ENCODE peak calls at places on chromosome 20, in six cellular contexts. E, V, N, Q, G and J are unnamed samples.

GRCh38 chr20:34195355-34195754 is 45.9 kb upstream of the ASIP start:
- DNase-seq in E (no peak), V (no peak), N (no peak), Q (no peak), G (no peak), J (no peak)

GRCh38 chr20:34574426-34574825 is 15.9 kb downstream of the MAP1LC3A start:
- DNase-seq in E (no peak), V (no peak), N (no peak), Q (no peak), G (no peak), J (no peak)

GRCh38 chr20:5297280-5298004 is 19.3 kb downstream of the PROKR2 start:
- DNase-seq in E (no peak), V (no peak), N (no peak), Q (no peak), G (no peak), J (no peak)

GRCh38 chr20:3744806-3745685 is 12.6 kb downstream of the HSPA12B start:
- DNase-seq in E (no peak), V (peak), N (peak), Q (no peak), G (no peak), J (no peak)

GRCh38 chr20:43564993-43565757 is 6.3 kb downstream of the SGK2 start:
- DNase-seq in E (no peak), V (no peak), N (no peak), Q (no peak), G (no peak), J (no peak)

GRCh38 chr20:3889489-3890409 is 562 bp downstream of the PANK2 start:
- DNase-seq in E (no peak), V (no peak), N (peak), Q (peak), G (peak), J (no peak)

GRCh38 chr20:8647868-8648495 is 420.9 kb upstream of the PLCB4 start:
- DNase-seq in E (no peak), V (no peak), N (peak), Q (no peak), G (no peak), J (peak)

GRCh38 chr20:64254571-64255360 is 782 bp upstream of the PCMTD2 start:
- DNase-seq in E (peak), V (no peak), N (no peak), Q (no peak), G (no peak), J (peak)

GRCh38 chr20:10551732-10552724 is 116.9 kb downstream of the SLX4IP start:
- DNase-seq in E (no peak), V (no peak), N (no peak), Q (no peak), G (no peak), J (no peak)

GRCh38 chr20:707711-708110 is 32.1 kb upstream of the SCRT2 start:
- DNase-seq in E (no peak), V (no peak), N (peak), Q (no peak), G (no peak), J (no peak)

GRCh38 chr20:32031007-32031958 is 20.8 kb upstream of the HCK start:
- DNase-seq in E (peak), V (peak), N (peak), Q (peak), G (peak), J (no peak)

GRCh38 chr20:39651645-39652340 is 689.6 kb downstream of the DHX35 start:
- DNase-seq in E (no peak), V (no peak), N (no peak), Q (no peak), G (no peak), J (peak)

GRCh38 chr20:8621021-8621420 is 447.9 kb upstream of the PLCB4 start:
- DNase-seq in E (no peak), V (no peak), N (no peak), Q (no peak), G (no peak), J (no peak)

DNA sequence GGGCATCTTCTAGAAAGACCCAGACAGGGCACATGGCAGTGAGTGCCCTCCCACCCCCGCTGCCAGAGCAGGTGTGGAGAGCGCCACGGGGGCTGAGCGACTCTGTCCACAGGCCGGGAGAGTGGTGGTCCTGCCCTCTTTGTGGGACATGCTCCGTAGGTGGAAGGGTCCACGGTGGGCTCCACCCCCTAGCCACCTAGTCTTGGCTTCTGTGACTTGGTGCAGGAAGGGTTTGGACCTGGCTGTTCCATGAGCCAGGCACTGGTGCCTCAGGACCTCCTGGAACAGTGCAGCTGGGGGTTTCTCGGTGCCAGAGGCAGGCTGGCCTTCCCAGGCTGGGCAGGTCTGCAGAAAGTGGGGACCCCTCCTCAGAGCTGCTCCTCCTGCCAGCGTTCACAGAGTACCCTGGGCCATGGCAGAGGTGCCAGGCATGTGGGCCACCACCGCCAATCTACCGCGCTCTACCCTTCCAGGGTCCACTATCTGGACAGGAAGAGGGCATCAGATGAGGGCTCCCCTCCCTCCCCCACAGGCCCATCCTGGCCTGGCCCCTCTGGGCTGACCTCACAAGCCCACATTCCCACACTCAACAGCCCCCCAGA is 23.0 kb downstream of the SLCO4A1 start:
- DNase-seq in E (no peak), V (no peak), N (no peak), Q (no peak), G (no peak), J (no peak)
- TF ChIP-seq POLR2AphosphoS5 in E (no peak), V (peak), N (no peak), Q (no peak), G (no peak), J (no peak)

DNA sequence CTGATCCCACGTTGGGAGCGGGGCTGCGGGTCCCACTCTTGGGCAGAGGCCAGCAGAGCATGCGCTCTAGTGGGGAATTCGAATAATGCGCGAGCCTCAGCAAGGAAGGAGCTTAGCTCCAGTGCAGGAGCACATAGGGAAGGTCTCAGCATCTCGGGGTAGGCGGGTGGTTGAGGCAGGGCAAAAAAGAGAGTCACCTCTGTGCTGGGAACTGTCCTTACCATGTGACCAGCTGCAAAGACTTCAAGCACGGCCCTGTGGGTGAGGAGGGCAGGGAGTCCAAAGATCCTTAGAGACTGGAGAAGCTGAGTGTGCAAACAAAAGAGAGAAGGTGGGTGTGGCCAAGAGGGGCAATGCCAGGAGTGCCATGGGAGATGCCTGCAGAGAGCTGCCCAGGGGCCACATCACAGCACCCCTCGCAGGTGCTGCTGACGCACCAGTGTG is 79.2 kb upstream of the CD93 start:
- DNase-seq in E (no peak), V (no peak), N (no peak), Q (no peak), G (no peak), J (peak)
- TF ChIP-seq POLR2AphosphoS5 in E (no peak), V (no peak), N (no peak), Q (no peak), G (no peak), J (no peak)

DNA sequence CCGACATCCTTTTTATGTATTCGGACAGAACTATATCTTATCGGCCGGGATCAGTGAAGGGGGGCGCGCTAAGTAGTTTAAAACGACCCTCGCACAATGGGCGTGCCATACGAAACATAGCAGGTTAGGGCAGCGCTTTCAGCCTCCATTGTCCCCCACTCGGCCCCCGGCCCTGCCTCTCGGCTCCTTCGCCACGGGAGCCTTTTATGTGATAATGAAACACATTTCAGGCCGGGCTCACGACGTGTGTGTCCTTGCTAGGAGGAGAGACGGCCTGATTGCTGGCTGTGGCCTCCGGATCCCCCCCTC is 5.3 kb downstream of the FOXA2 start:
- DNase-seq in E (no peak), V (no peak), N (no peak), Q (no peak), G (no peak), J (no peak)
- TF ChIP-seq POLR2AphosphoS5 in E (no peak), V (no peak), N (no peak), Q (no peak), G (no peak), J (no peak)

GRCh38 chr20:51966296-51966971 is 164.1 kb upstream of the SALL4 start:
- DNase-seq in E (no peak), V (peak), N (peak), Q (peak), G (no peak), J (no peak)
- TF ChIP-seq POLR2AphosphoS5 in E (no peak), V (no peak), N (no peak), Q (no peak), G (no peak), J (no peak)

GRCh38 chr20:49279677-49280462 is 2.0 kb upstream of the ZNFX1 start:
- DNase-seq in E (no peak), V (no peak), N (no peak), Q (no peak), G (no peak), J (no peak)
- TF ChIP-seq POLR2AphosphoS5 in E (no peak), V (peak), N (no peak), Q (no peak), G (no peak), J (no peak)

GRCh38 chr20:57707849-57708693 is 1.7 kb downstream of the PMEPA1 start:
- DNase-seq in E (no peak), V (no peak), N (no peak), Q (no peak), G (no peak), J (no peak)
- TF ChIP-seq POLR2AphosphoS5 in E (no peak), V (no peak), N (peak), Q (no peak), G (no peak), J (no peak)

DNA sequence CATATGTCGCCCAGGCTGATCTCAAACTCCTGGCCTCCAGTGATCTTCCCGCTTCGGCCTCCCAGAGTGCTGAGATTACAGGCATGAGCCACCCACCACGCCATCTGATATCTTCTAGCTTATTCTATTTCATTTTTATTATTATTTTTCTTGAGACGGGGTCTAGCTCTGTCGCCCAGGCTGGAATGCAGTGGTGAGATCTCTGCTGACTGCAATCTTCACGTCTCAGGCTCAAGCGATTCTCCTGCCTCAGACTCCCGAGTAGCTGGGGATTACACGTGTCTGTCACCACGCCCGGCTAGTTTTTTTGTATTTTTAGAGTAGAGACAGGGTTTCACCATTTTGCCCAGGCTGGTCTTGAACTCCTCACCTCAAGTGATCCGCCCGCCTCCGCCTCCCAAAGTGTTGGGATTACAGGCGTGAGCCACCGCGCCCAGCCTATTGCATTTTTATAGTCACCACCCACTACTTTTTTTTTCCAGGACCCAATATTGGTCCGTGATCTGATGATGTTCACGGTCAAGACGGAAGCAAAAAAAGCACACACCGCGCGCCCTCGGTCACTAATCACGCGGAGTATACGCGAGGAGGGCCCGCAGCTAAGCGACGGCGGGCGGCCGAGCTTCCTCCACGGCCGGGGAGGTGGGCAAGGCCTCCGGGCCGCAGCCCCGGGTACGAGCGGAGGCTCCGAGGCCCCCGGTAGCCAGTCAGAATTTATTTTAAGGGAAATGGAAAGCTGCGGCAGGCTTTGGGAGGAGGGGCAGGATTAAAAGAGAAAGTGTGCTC is 1.1 kb upstream of the LSM14B start:
- DNase-seq in E (peak), V (peak), N (peak), Q (no peak), G (peak), J (no peak)
- TF ChIP-seq POLR2AphosphoS5 in E (peak), V (no peak), N (peak), Q (no peak), G (no peak), J (peak)

DNA sequence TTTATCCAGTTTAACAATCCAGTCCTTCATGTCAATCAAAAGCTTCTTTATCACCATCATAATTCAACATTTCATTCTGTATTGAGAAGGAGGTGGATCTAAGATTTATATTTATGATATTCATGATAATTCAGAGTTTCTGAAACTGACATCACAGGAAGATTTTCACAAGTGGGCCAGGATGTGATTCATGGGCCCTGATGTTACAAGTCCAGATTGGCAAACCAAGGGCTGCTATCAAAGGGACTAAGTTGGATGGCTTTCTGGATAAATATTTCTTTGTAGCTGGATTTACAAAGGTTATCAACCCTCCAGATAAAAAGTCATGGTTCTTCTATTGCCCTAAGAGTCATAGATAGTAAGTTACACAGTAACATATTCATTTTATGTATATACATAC is 866.5 kb downstream of the KIF16B start:
- DNase-seq in E (no peak), V (no peak), N (no peak), Q (no peak), G (no peak), J (no peak)
- TF ChIP-seq POLR2AphosphoS5 in E (no peak), V (no peak), N (no peak), Q (no peak), G (no peak), J (no peak)